ENCODE peak calls at places on chromosomes 3 and 15, in ten cellular contexts. One of them, this sample, is unnamed.

GRCh38 chr3:146187334-146187950 is 26.5 kb upstream of the PLOD2 start:
- DNase-seq in H4: no peak
- DNase-seq in fibroblast of mammary gland: peak
- DNase-seq in PC-3: peak
- DNase-seq in Calu3: peak
- DNase-seq in EL: peak
- DNase-seq in NCI-H1930: no peak
- DNase-seq in HFF-Myc: no peak
- DNase-seq in stimulated activated CD4-positive, alpha-beta T cell treated with anti-CD3 and anti-CD28 coated beads, Interleukin-2, amount 100 ng/mL, for 48 hours: no peak
- DNase-seq in NCI-H1694: peak
- DNase-seq in this sample: peak

GRCh38 chr3:148763921-148764320 is 63.7 kb upstream of the CPB1 start:
- DNase-seq in H4: no peak
- DNase-seq in fibroblast of mammary gland: no peak
- DNase-seq in PC-3: no peak
- DNase-seq in Calu3: no peak
- DNase-seq in EL: no peak
- DNase-seq in NCI-H1930: no peak
- DNase-seq in HFF-Myc: no peak
- DNase-seq in stimulated activated CD4-positive, alpha-beta T cell treated with anti-CD3 and anti-CD28 coated beads, Interleukin-2, amount 100 ng/mL, for 48 hours: no peak
- DNase-seq in NCI-H1694: no peak
- DNase-seq in this sample: no peak

GRCh38 chr3:182331356-182331755 is 461.9 kb upstream of the ATP11B start:
- DNase-seq in H4: no peak
- DNase-seq in fibroblast of mammary gland: no peak
- DNase-seq in PC-3: no peak
- DNase-seq in Calu3: no peak
- DNase-seq in EL: no peak
- DNase-seq in NCI-H1930: no peak
- DNase-seq in HFF-Myc: no peak
- DNase-seq in stimulated activated CD4-positive, alpha-beta T cell treated with anti-CD3 and anti-CD28 coated beads, Interleukin-2, amount 100 ng/mL, for 48 hours: no peak
- DNase-seq in NCI-H1694: peak
- DNase-seq in this sample: no peak

GRCh38 chr3:101850327-101851048 is 1.2 kb downstream of the NFKBIZ start:
- DNase-seq in H4: no peak
- DNase-seq in fibroblast of mammary gland: peak
- DNase-seq in PC-3: peak
- DNase-seq in Calu3: no peak
- DNase-seq in EL: peak
- DNase-seq in NCI-H1930: no peak
- DNase-seq in HFF-Myc: no peak
- DNase-seq in stimulated activated CD4-positive, alpha-beta T cell treated with anti-CD3 and anti-CD28 coated beads, Interleukin-2, amount 100 ng/mL, for 48 hours: peak
- DNase-seq in NCI-H1694: no peak
- DNase-seq in this sample: no peak

GRCh38 chr15:61762682-61763081 is 297.6 kb downstream of the VPS13C start:
- DNase-seq in H4: no peak
- DNase-seq in fibroblast of mammary gland: no peak
- DNase-seq in PC-3: no peak
- DNase-seq in Calu3: no peak
- DNase-seq in EL: no peak
- DNase-seq in NCI-H1930: no peak
- DNase-seq in HFF-Myc: no peak
- DNase-seq in stimulated activated CD4-positive, alpha-beta T cell treated with anti-CD3 and anti-CD28 coated beads, Interleukin-2, amount 100 ng/mL, for 48 hours: no peak
- DNase-seq in NCI-H1694: no peak
- DNase-seq in this sample: no peak

GRCh38 chr15:71932689-71933088 is 122.3 kb downstream of the NR2E3 start:
- DNase-seq in H4: no peak
- DNase-seq in fibroblast of mammary gland: no peak
- DNase-seq in PC-3: no peak
- DNase-seq in Calu3: no peak
- DNase-seq in EL: no peak
- DNase-seq in NCI-H1930: no peak
- DNase-seq in HFF-Myc: no peak
- DNase-seq in stimulated activated CD4-positive, alpha-beta T cell treated with anti-CD3 and anti-CD28 coated beads, Interleukin-2, amount 100 ng/mL, for 48 hours: no peak
- DNase-seq in NCI-H1694: no peak
- DNase-seq in this sample: no peak

GRCh38 chr15:100986158-100986896 is 67.2 kb downstream of the LRRK1 start:
- DNase-seq in H4: no peak
- DNase-seq in fibroblast of mammary gland: peak
- DNase-seq in PC-3: peak
- DNase-seq in Calu3: no peak
- DNase-seq in EL: no peak
- DNase-seq in NCI-H1930: no peak
- DNase-seq in HFF-Myc: no peak
- DNase-seq in stimulated activated CD4-positive, alpha-beta T cell treated with anti-CD3 and anti-CD28 coated beads, Interleukin-2, amount 100 ng/mL, for 48 hours: no peak
- DNase-seq in NCI-H1694: no peak
- DNase-seq in this sample: no peak

GRCh38 chr3:109559389-109559788 is 222.0 kb upstream of the DPPA4 start:
- DNase-seq in H4: peak
- DNase-seq in fibroblast of mammary gland: no peak
- DNase-seq in PC-3: peak
- DNase-seq in Calu3: peak
- DNase-seq in EL: no peak
- DNase-seq in NCI-H1930: no peak
- DNase-seq in HFF-Myc: no peak
- DNase-seq in stimulated activated CD4-positive, alpha-beta T cell treated with anti-CD3 and anti-CD28 coated beads, Interleukin-2, amount 100 ng/mL, for 48 hours: no peak
- DNase-seq in NCI-H1694: no peak
- DNase-seq in this sample: peak

GRCh38 chr3:117628896-117629295 is 919.3 kb downstream of the TUSC7 start:
- DNase-seq in H4: peak
- DNase-seq in fibroblast of mammary gland: peak
- DNase-seq in PC-3: peak
- DNase-seq in Calu3: peak
- DNase-seq in EL: peak
- DNase-seq in NCI-H1930: peak
- DNase-seq in HFF-Myc: peak
- DNase-seq in stimulated activated CD4-positive, alpha-beta T cell treated with anti-CD3 and anti-CD28 coated beads, Interleukin-2, amount 100 ng/mL, for 48 hours: no peak
- DNase-seq in NCI-H1694: no peak
- DNase-seq in this sample: peak

GRCh38 chr15:95327661-95328060 is 1002.8 kb upstream of the NR2F2 start:
- DNase-seq in H4: no peak
- DNase-seq in fibroblast of mammary gland: no peak
- DNase-seq in PC-3: no peak
- DNase-seq in Calu3: no peak
- DNase-seq in EL: no peak
- DNase-seq in NCI-H1930: no peak
- DNase-seq in HFF-Myc: no peak
- DNase-seq in stimulated activated CD4-positive, alpha-beta T cell treated with anti-CD3 and anti-CD28 coated beads, Interleukin-2, amount 100 ng/mL, for 48 hours: no peak
- DNase-seq in NCI-H1694: no peak
- DNase-seq in this sample: no peak

GRCh38 chr15:39874890-39875549 is 45.0 kb downstream of the GPR176 start:
- DNase-seq in H4: peak
- DNase-seq in fibroblast of mammary gland: peak
- DNase-seq in PC-3: peak
- DNase-seq in Calu3: peak
- DNase-seq in EL: peak
- DNase-seq in NCI-H1930: no peak
- DNase-seq in HFF-Myc: no peak
- DNase-seq in stimulated activated CD4-positive, alpha-beta T cell treated with anti-CD3 and anti-CD28 coated beads, Interleukin-2, amount 100 ng/mL, for 48 hours: peak
- DNase-seq in NCI-H1694: peak
- DNase-seq in this sample: peak

GRCh38 chr15:85706779-85707518 is 87.8 kb downstream of the KLHL25 start:
- DNase-seq in H4: no peak
- DNase-seq in fibroblast of mammary gland: peak
- DNase-seq in PC-3: no peak
- DNase-seq in Calu3: no peak
- DNase-seq in EL: peak
- DNase-seq in NCI-H1930: no peak
- DNase-seq in HFF-Myc: no peak
- DNase-seq in stimulated activated CD4-positive, alpha-beta T cell treated with anti-CD3 and anti-CD28 coated beads, Interleukin-2, amount 100 ng/mL, for 48 hours: no peak
- DNase-seq in NCI-H1694: no peak
- DNase-seq in this sample: no peak

GRCh38 chr3:171385086-171385485 is 75.1 kb downstream of the TNIK start:
- DNase-seq in H4: no peak
- DNase-seq in fibroblast of mammary gland: no peak
- DNase-seq in PC-3: no peak
- DNase-seq in Calu3: no peak
- DNase-seq in EL: no peak
- DNase-seq in NCI-H1930: no peak
- DNase-seq in HFF-Myc: no peak
- DNase-seq in stimulated activated CD4-positive, alpha-beta T cell treated with anti-CD3 and anti-CD28 coated beads, Interleukin-2, amount 100 ng/mL, for 48 hours: no peak
- DNase-seq in NCI-H1694: no peak
- DNase-seq in this sample: no peak

GRCh38 chr15:63288778-63289378 is 11.5 kb downstream of the APH1B start:
- DNase-seq in H4: peak
- DNase-seq in fibroblast of mammary gland: peak
- DNase-seq in PC-3: peak
- DNase-seq in Calu3: peak
- DNase-seq in EL: peak
- DNase-seq in NCI-H1930: peak
- DNase-seq in HFF-Myc: no peak
- DNase-seq in stimulated activated CD4-positive, alpha-beta T cell treated with anti-CD3 and anti-CD28 coated beads, Interleukin-2, amount 100 ng/mL, for 48 hours: no peak
- DNase-seq in NCI-H1694: peak
- DNase-seq in this sample: peak

GRCh38 chr15:71707230-71708051 is 102.9 kb upstream of the NR2E3 start:
- DNase-seq in H4: peak
- DNase-seq in fibroblast of mammary gland: peak
- DNase-seq in PC-3: no peak
- DNase-seq in Calu3: no peak
- DNase-seq in EL: peak
- DNase-seq in NCI-H1930: no peak
- DNase-seq in HFF-Myc: no peak
- DNase-seq in stimulated activated CD4-positive, alpha-beta T cell treated with anti-CD3 and anti-CD28 coated beads, Interleukin-2, amount 100 ng/mL, for 48 hours: no peak
- DNase-seq in NCI-H1694: no peak
- DNase-seq in this sample: no peak

GRCh38 chr3:8648873-8649741 is 4.5 kb upstream of the SSUH2 start:
- DNase-seq in H4: no peak
- DNase-seq in fibroblast of mammary gland: no peak
- DNase-seq in PC-3: no peak
- DNase-seq in Calu3: no peak
- DNase-seq in EL: no peak
- DNase-seq in NCI-H1930: no peak
- DNase-seq in HFF-Myc: no peak
- DNase-seq in stimulated activated CD4-positive, alpha-beta T cell treated with anti-CD3 and anti-CD28 coated beads, Interleukin-2, amount 100 ng/mL, for 48 hours: no peak
- DNase-seq in NCI-H1694: no peak
- DNase-seq in this sample: no peak

GRCh38 chr3:39273119-39273518 is 6.7 kb downstream of the CX3CR1 start:
- DNase-seq in H4: no peak
- DNase-seq in fibroblast of mammary gland: no peak
- DNase-seq in PC-3: no peak
- DNase-seq in Calu3: no peak
- DNase-seq in EL: no peak
- DNase-seq in NCI-H1930: no peak
- DNase-seq in HFF-Myc: no peak
- DNase-seq in stimulated activated CD4-positive, alpha-beta T cell treated with anti-CD3 and anti-CD28 coated beads, Interleukin-2, amount 100 ng/mL, for 48 hours: no peak
- DNase-seq in NCI-H1694: no peak
- DNase-seq in this sample: no peak

GRCh38 chr3:79005084-79005483 is 762.7 kb downstream of the ROBO1 start:
- DNase-seq in H4: no peak
- DNase-seq in fibroblast of mammary gland: peak
- DNase-seq in PC-3: no peak
- DNase-seq in Calu3: no peak
- DNase-seq in EL: peak
- DNase-seq in NCI-H1930: no peak
- DNase-seq in HFF-Myc: no peak
- DNase-seq in stimulated activated CD4-positive, alpha-beta T cell treated with anti-CD3 and anti-CD28 coated beads, Interleukin-2, amount 100 ng/mL, for 48 hours: no peak
- DNase-seq in NCI-H1694: no peak
- DNase-seq in this sample: no peak

GRCh38 chr15:27328616-27329015 is 357.6 kb downstream of the GABRG3 start:
- DNase-seq in H4: no peak
- DNase-seq in fibroblast of mammary gland: no peak
- DNase-seq in PC-3: no peak
- DNase-seq in Calu3: no peak
- DNase-seq in EL: no peak
- DNase-seq in NCI-H1930: no peak
- DNase-seq in HFF-Myc: no peak
- DNase-seq in stimulated activated CD4-positive, alpha-beta T cell treated with anti-CD3 and anti-CD28 coated beads, Interleukin-2, amount 100 ng/mL, for 48 hours: no peak
- DNase-seq in NCI-H1694: no peak
- DNase-seq in this sample: no peak

GRCh38 chr3:136943396-136943795 is 14.4 kb upstream of the IL20RB start:
- DNase-seq in H4: no peak
- DNase-seq in fibroblast of mammary gland: peak
- DNase-seq in PC-3: no peak
- DNase-seq in Calu3: no peak
- DNase-seq in EL: no peak
- DNase-seq in NCI-H1930: no peak
- DNase-seq in HFF-Myc: no peak
- DNase-seq in stimulated activated CD4-positive, alpha-beta T cell treated with anti-CD3 and anti-CD28 coated beads, Interleukin-2, amount 100 ng/mL, for 48 hours: no peak
- DNase-seq in NCI-H1694: no peak
- DNase-seq in this sample: no peak

GRCh38 chr15:43111354-43111753 is 5.5 kb upstream of the UBR1 start:
- DNase-seq in H4: no peak
- DNase-seq in fibroblast of mammary gland: no peak
- DNase-seq in PC-3: no peak
- DNase-seq in Calu3: no peak
- DNase-seq in EL: no peak
- DNase-seq in NCI-H1930: no peak
- DNase-seq in HFF-Myc: no peak
- DNase-seq in stimulated activated CD4-positive, alpha-beta T cell treated with anti-CD3 and anti-CD28 coated beads, Interleukin-2, amount 100 ng/mL, for 48 hours: no peak
- DNase-seq in NCI-H1694: no peak
- DNase-seq in this sample: no peak

GRCh38 chr3:176934698-176935097 is 262.6 kb downstream of the TBL1XR1 start:
- DNase-seq in H4: no peak
- DNase-seq in fibroblast of mammary gland: no peak
- DNase-seq in PC-3: peak
- DNase-seq in Calu3: no peak
- DNase-seq in EL: no peak
- DNase-seq in NCI-H1930: no peak
- DNase-seq in HFF-Myc: no peak
- DNase-seq in stimulated activated CD4-positive, alpha-beta T cell treated with anti-CD3 and anti-CD28 coated beads, Interleukin-2, amount 100 ng/mL, for 48 hours: no peak
- DNase-seq in NCI-H1694: no peak
- DNase-seq in this sample: no peak

GRCh38 chr15:66679657-66680108 is 22.4 kb upstream of the SMAD6 start:
- DNase-seq in H4: no peak
- DNase-seq in fibroblast of mammary gland: no peak
- DNase-seq in PC-3: no peak
- DNase-seq in Calu3: no peak
- DNase-seq in EL: no peak
- DNase-seq in NCI-H1930: no peak
- DNase-seq in HFF-Myc: no peak
- DNase-seq in stimulated activated CD4-positive, alpha-beta T cell treated with anti-CD3 and anti-CD28 coated beads, Interleukin-2, amount 100 ng/mL, for 48 hours: no peak
- DNase-seq in NCI-H1694: no peak
- DNase-seq in this sample: no peak

GRCh38 chr15:88331291-88331690 is 74.8 kb upstream of the NTRK3 start:
- DNase-seq in H4: peak
- DNase-seq in fibroblast of mammary gland: peak
- DNase-seq in PC-3: peak
- DNase-seq in Calu3: peak
- DNase-seq in EL: peak
- DNase-seq in NCI-H1930: peak
- DNase-seq in HFF-Myc: peak
- DNase-seq in stimulated activated CD4-positive, alpha-beta T cell treated with anti-CD3 and anti-CD28 coated beads, Interleukin-2, amount 100 ng/mL, for 48 hours: peak
- DNase-seq in NCI-H1694: peak
- DNase-seq in this sample: peak

GRCh38 chr3:67957268-67957667 is 302.9 kb upstream of the SUCLG2 start:
- DNase-seq in H4: no peak
- DNase-seq in fibroblast of mammary gland: no peak
- DNase-seq in PC-3: no peak
- DNase-seq in Calu3: no peak
- DNase-seq in EL: no peak
- DNase-seq in NCI-H1930: no peak
- DNase-seq in HFF-Myc: no peak
- DNase-seq in stimulated activated CD4-positive, alpha-beta T cell treated with anti-CD3 and anti-CD28 coated beads, Interleukin-2, amount 100 ng/mL, for 48 hours: no peak
- DNase-seq in NCI-H1694: no peak
- DNase-seq in this sample: no peak

GRCh38 chr3:13096356-13096755 is 23.1 kb upstream of the IQSEC1 start:
- DNase-seq in H4: no peak
- DNase-seq in fibroblast of mammary gland: no peak
- DNase-seq in PC-3: no peak
- DNase-seq in Calu3: no peak
- DNase-seq in EL: no peak
- DNase-seq in NCI-H1930: no peak
- DNase-seq in HFF-Myc: no peak
- DNase-seq in stimulated activated CD4-positive, alpha-beta T cell treated with anti-CD3 and anti-CD28 coated beads, Interleukin-2, amount 100 ng/mL, for 48 hours: no peak
- DNase-seq in NCI-H1694: no peak
- DNase-seq in this sample: no peak

GRCh38 chr3:94176886-94177285 is 114.0 kb downstream of the NSUN3 start:
- DNase-seq in H4: no peak
- DNase-seq in fibroblast of mammary gland: peak
- DNase-seq in PC-3: no peak
- DNase-seq in Calu3: no peak
- DNase-seq in EL: peak
- DNase-seq in NCI-H1930: no peak
- DNase-seq in HFF-Myc: no peak
- DNase-seq in stimulated activated CD4-positive, alpha-beta T cell treated with anti-CD3 and anti-CD28 coated beads, Interleukin-2, amount 100 ng/mL, for 48 hours: no peak
- DNase-seq in NCI-H1694: no peak
- DNase-seq in this sample: no peak

This sample was measured in Caki2.